ENCODE peak calls at places on chromosome 20, in nine cellular contexts. C is body of pancreas, X is adrenal gland, W is K562, M is ovary, Z is uterus, B is IMR-90, S is spleen, R is breast epithelium. D is an unnamed sample. For H3K4me1, the result is how much of the 10 kb centered on the place peaks cover.

GRCh38 chr20:805713-806112 is 27.8 kb upstream of the FAM110A start:
- DNase-seq in S (no peak), W (no peak), Z (no peak), C (no peak), M (no peak), X (no peak), R (no peak), B (peak), D (no peak)

GRCh38 chr20:4549711-4550259 is 171.9 kb upstream of the PRND start:
- DNase-seq in R (no peak), C (no peak), X (no peak), W (no peak), Z (no peak), M (no peak), S (no peak), B (no peak), D (no peak)

GRCh38 chr20:32909896-32910571 is 51.3 kb downstream of the EFCAB8 start:
- DNase-seq in R (no peak), S (peak), Z (no peak), M (no peak), X (no peak), W (no peak), C (no peak), B (no peak), D (no peak)

GRCh38 chr20:48965189-48965910 is 43.8 kb downstream of the ARFGEF2 start:
- DNase-seq in S (no peak), B (peak), W (no peak), X (no peak), M (no peak), R (no peak), C (no peak), Z (no peak), D (no peak)

GRCh38 chr20:31860431-31861345 is 9.6 kb downstream of the DUSP15 start:
- DNase-seq in S (peak), C (peak), W (no peak), X (peak), B (no peak), Z (peak), M (no peak), R (peak), D (no peak)

GRCh38 chr20:53738945-53739798 is 145.5 kb upstream of the ZNF217 start:
- DNase-seq in S (no peak), B (no peak), C (no peak), W (peak), Z (no peak), M (no peak), X (no peak), R (no peak), D (no peak)

GRCh38 chr20:24001901-24002405 is 13.4 kb upstream of the GGTLC1 start:
- DNase-seq in W (no peak), C (no peak), Z (no peak), S (peak), R (no peak), B (no peak), M (no peak), X (no peak), D (no peak)

GRCh38 chr20:20501128-20501527 is 133.2 kb downstream of the INSM1 start:
- DNase-seq in B (no peak), X (no peak), R (no peak), M (no peak), S (no peak), W (no peak), Z (no peak), C (no peak), D (no peak)

GRCh38 chr20:61662946-61663460 is 402.7 kb downstream of the TAF4 start:
- DNase-seq in X (no peak), R (no peak), Z (no peak), S (peak), W (no peak), M (no peak), C (no peak), B (no peak), D (no peak)

GRCh38 chr20:5715068-5715841 is 34.9 kb upstream of the SHLD1 start:
- DNase-seq in X (no peak), S (no peak), R (no peak), B (no peak), Z (no peak), M (no peak), C (no peak), W (no peak), D (no peak)

GRCh38 chr20:35117629-35118028 is 25.0 kb upstream of the TRPC4AP start:
- DNase-seq in M (no peak), W (no peak), X (no peak), S (no peak), C (no peak), Z (no peak), B (no peak), R (no peak), D (no peak)

GRCh38 chr20:45085867-45086266 is 15.1 kb downstream of the KCNS1 start:
- DNase-seq in Z (no peak), R (no peak), B (no peak), X (no peak), S (no peak), W (no peak), M (no peak), C (no peak), D (no peak)

GRCh38 chr20:584375-585301 is 25.5 kb downstream of the TCF15 start:
- DNase-seq in S (no peak), B (no peak), Z (no peak), X (no peak), R (no peak), W (peak), M (no peak), C (no peak), D (no peak)

DNA sequence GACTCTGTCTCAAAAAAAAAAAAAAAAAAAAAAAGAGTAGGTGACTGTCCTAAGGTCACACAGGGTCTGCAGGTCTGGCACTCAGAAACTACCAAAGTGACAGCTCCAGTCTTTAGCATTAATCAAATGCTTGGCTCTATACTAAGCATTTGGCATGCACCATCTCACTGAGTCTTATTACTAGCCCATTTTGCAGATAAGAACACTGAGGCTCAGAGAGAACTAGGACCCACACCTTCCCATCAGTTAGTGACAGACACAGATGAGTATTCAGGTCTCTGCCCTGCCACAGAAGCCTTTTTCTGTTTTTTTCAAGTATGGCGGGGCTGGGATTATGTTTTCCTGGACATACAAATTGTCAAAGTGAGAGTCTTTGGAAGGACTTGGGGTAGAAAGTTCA is 23.1 kb upstream of the VSTM2L start:
- DNase-seq in C (no peak), M (no peak), B (no peak), R (no peak), X (no peak), Z (no peak), S (no peak), W (no peak), D (no peak)
- TF ChIP-seq POLR2A in C (no peak), M (no peak), B (no peak), R (no peak), X (no peak), Z (no peak), S (no peak), W (no peak), D (no peak)

GRCh38 chr20:36860339-36860738 is 15.6 kb upstream of the TLDC2 start:
- DNase-seq in C (no peak), R (no peak), X (no peak), W (no peak), Z (no peak), S (no peak), B (peak), M (no peak), D (no peak)

GRCh38 chr20:36859282-36859555 is 16.7 kb upstream of the TLDC2 start:
- DNase-seq in M (no peak), W (no peak), Z (no peak), B (no peak), R (no peak), C (no peak), X (peak), S (no peak), D (no peak)

GRCh38 chr20:36860811-36861624 is 14.9 kb upstream of the TLDC2 start:
- DNase-seq in X (no peak), Z (no peak), M (no peak), S (no peak), R (no peak), C (no peak), B (no peak), W (no peak), D (no peak)

GRCh38 chr20:36861625-36861874 is 14.4 kb upstream of the TLDC2 start:
- DNase-seq in B (no peak), C (no peak), S (peak), Z (no peak), X (peak), R (no peak), W (no peak), M (no peak), D (no peak)

GRCh38 chr20:36859700-36860330 is 16.1 kb upstream of the TLDC2 start:
- DNase-seq in B (no peak), W (no peak), Z (no peak), C (no peak), S (no peak), M (no peak), X (no peak), R (no peak), D (no peak)
- H3K4me1 ChIP-seq in B (half or more), W (under half), Z (under half), C (half or more), S (under half), M (under half), X (half or more), R (under half), D (half or more)

DNA sequence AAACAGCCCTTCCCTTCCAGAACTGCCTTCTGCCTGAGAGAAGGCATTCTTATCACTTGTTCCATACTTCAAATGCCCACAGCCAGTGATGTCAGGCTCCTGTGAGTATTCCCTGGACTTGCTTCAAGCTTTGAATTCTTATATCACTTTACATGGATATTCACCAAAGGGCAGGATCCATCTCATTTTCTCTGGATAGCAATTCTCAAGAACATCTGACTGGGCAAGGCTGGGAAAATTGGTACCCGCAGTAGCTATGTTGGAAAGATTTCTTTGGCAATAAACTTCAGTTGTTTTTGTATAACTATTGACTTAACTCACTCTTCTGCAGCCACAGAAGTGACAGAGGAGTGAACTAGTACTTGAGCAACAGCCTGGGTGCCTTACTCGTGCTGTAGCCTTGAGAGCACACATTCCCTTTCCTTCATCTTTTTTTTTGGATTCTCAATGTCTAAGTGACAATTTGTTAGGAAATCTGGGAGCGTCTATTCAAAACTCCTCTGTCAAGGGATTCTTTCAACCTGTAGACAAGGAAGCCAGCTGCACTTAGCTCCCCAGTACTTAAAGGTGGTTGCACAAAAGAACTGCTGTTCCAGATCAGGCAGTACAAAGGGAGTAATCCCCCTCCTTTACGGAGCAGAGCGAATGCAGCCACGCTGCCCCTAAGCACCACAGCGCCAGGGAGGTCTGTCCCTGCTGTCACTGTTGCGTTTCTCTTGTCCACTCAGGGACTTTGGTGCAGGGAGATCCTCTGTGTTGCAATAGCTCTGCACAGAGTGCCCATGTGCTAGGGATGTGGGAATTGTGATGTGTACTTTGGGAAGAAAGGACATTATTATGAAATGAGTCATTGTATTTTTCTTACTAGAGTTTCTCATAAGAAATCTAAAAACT is 69.6 kb downstream of the JAG1 start:
- DNase-seq in M (peak), W (no peak), C (peak), R (no peak), Z (peak), X (peak), S (no peak), B (peak), D (no peak)
- TF ChIP-seq POLR2A in M (no peak), W (no peak), C (no peak), R (no peak), Z (peak), X (no peak), S (no peak), B (no peak), D (no peak)

GRCh38 chr20:63472159-63472811 is at the start of gene KCNQ2:
- DNase-seq in R (no peak), B (no peak), S (no peak), W (no peak), X (no peak), C (no peak), M (no peak), Z (no peak), D (no peak)

GRCh38 chr20:63471002-63471718 is 1.3 kb downstream of the KCNQ2 start:
- DNase-seq in Z (no peak), S (no peak), W (no peak), R (no peak), C (no peak), B (no peak), M (no peak), X (no peak), D (no peak)

GRCh38 chr20:63473555-63474449 is 1.3 kb upstream of the KCNQ2 start:
- DNase-seq in C (no peak), Z (no peak), X (no peak), S (no peak), M (no peak), W (no peak), R (no peak), B (no peak), D (no peak)

GRCh38 chr20:63471719-63472158 is 716 bp downstream of the KCNQ2 start:
- DNase-seq in W (no peak), Z (no peak), X (no peak), R (no peak), M (no peak), S (no peak), C (no peak), B (no peak), D (no peak)

DNA sequence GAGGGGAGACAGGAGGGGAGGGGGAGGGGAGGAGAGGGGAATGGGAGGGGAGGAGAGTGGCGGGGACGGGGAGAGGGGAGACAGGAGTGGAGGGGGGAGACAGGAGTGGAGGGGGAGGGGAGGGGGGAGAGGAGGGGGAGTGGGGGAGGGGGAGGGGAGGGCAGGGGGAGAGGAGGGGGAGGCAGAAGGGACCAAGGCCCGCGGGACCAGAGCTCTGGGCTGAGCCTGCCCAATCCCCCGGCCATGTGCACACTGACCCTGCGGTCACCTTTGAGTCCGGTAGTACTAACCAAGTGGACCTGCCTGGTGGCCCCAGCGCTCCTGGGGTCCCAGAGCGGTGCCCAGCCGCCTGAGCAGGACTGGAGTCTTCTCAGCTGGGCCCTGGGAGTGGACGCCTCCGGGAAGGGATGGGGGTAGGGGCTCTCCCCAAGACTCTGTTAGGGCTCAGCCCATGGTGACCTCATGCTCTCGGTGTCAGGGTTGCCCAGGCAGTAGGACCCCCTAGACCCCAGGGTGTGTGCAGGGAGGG is 471 bp upstream of the KCNQ2 start:
- DNase-seq in Z (no peak), S (no peak), R (no peak), W (no peak), M (no peak), B (no peak), X (no peak), C (no peak), D (no peak)
- H3K4me1 ChIP-seq in Z (under half), S (under half), R (under half), W (under half), M (under half), B (under half), X (under half), C (under half), D (under half)